ENCODE peak calls at places on chromosomes 11 and 22, in four cellular contexts. One of them, this sample, is unnamed. For H3K27me3, the result is how much of the 10 kb centered on the place peaks cover.

GRCh38 chr11:33893711-33894401 is 2.0 kb upstream of the LMO2 start:
- DNase-seq in neural progenitor cell: no peak
- DNase-seq in pancreas: no peak
- DNase-seq in BE2C: no peak
- DNase-seq in this sample: no peak

GRCh38 chr11:69541501-69542313 is 60.2 kb downstream of the LINC01488 start:
- DNase-seq in BE2C: no peak
- DNase-seq in neural progenitor cell: no peak
- DNase-seq in pancreas: peak
- DNase-seq in this sample: no peak

GRCh38 chr11:85941380-85941973 is 86.3 kb downstream of the CCDC83 start:
- DNase-seq in neural progenitor cell: peak
- DNase-seq in pancreas: peak
- DNase-seq in BE2C: peak
- DNase-seq in this sample: peak

GRCh38 chr11:112364962-112365481 is 104.4 kb upstream of the PLET1 start:
- DNase-seq in neural progenitor cell: no peak
- DNase-seq in BE2C: peak
- DNase-seq in pancreas: no peak
- DNase-seq in this sample: no peak

GRCh38 chr22:46165975-46166374 is 15.6 kb downstream of the PPARA start:
- DNase-seq in neural progenitor cell: no peak
- DNase-seq in BE2C: no peak
- DNase-seq in pancreas: no peak
- DNase-seq in this sample: no peak

GRCh38 chr22:49825944-49826602 is 1.6 kb downstream of the BRD1 start:
- DNase-seq in pancreas: no peak
- DNase-seq in BE2C: no peak
- DNase-seq in neural progenitor cell: no peak
- DNase-seq in this sample: no peak

GRCh38 chr11:118572914-118573550 is 823 bp downstream of the ARCN1 start:
- DNase-seq in neural progenitor cell: peak
- DNase-seq in pancreas: no peak
- DNase-seq in BE2C: no peak
- DNase-seq in this sample: no peak

GRCh38 chr11:119728226-119728626 is 774 bp downstream of the NECTIN1 start:
- DNase-seq in neural progenitor cell: peak
- DNase-seq in pancreas: peak
- DNase-seq in BE2C: no peak
- DNase-seq in this sample: no peak

GRCh38 chr11:116782728-116783127 is 5.1 kb downstream of the ZPR1 start:
- DNase-seq in BE2C: no peak
- DNase-seq in neural progenitor cell: no peak
- DNase-seq in pancreas: no peak
- DNase-seq in this sample: no peak

GRCh38 chr22:28497188-28497587 is 182.5 kb downstream of the TTC28 start:
- DNase-seq in pancreas: no peak
- DNase-seq in neural progenitor cell: no peak
- DNase-seq in BE2C: no peak
- DNase-seq in this sample: no peak

GRCh38 chr22:39821008-39821407 is 72.6 kb downstream of the ENTHD1 start:
- DNase-seq in neural progenitor cell: no peak
- DNase-seq in pancreas: no peak
- DNase-seq in BE2C: no peak
- DNase-seq in this sample: no peak

GRCh38 chr11:25211635-25212251 is 714.9 kb downstream of the LUZP2 start:
- DNase-seq in pancreas: no peak
- DNase-seq in BE2C: no peak
- DNase-seq in neural progenitor cell: no peak
- DNase-seq in this sample: no peak

GRCh38 chr11:84969103-84969502 is 658.0 kb downstream of the DLG2 start:
- DNase-seq in BE2C: no peak
- DNase-seq in pancreas: no peak
- DNase-seq in neural progenitor cell: peak
- DNase-seq in this sample: no peak

GRCh38 chr11:5136246-5136645 is 1.9 kb downstream of the OR52A5 start:
- DNase-seq in pancreas: no peak
- DNase-seq in BE2C: no peak
- DNase-seq in neural progenitor cell: no peak
- DNase-seq in this sample: no peak

GRCh38 chr11:46682773-46683752 is 17.4 kb downstream of the ARHGAP1 start:
- DNase-seq in neural progenitor cell: no peak
- DNase-seq in pancreas: no peak
- DNase-seq in BE2C: no peak
- DNase-seq in this sample: no peak

GRCh38 chr11:46684364-46684763 is 16.1 kb downstream of the ARHGAP1 start:
- DNase-seq in neural progenitor cell: no peak
- DNase-seq in BE2C: no peak
- DNase-seq in pancreas: no peak
- DNase-seq in this sample: no peak

GRCh38 chr11:46692450-46692849 is 8.0 kb downstream of the ARHGAP1 start:
- DNase-seq in neural progenitor cell: no peak
- DNase-seq in BE2C: no peak
- DNase-seq in pancreas: no peak
- DNase-seq in this sample: no peak

GRCh38 chr11:46690702-46691101 is 9.7 kb downstream of the ARHGAP1 start:
- DNase-seq in BE2C: no peak
- DNase-seq in pancreas: no peak
- DNase-seq in neural progenitor cell: no peak
- DNase-seq in this sample: no peak

DNA sequence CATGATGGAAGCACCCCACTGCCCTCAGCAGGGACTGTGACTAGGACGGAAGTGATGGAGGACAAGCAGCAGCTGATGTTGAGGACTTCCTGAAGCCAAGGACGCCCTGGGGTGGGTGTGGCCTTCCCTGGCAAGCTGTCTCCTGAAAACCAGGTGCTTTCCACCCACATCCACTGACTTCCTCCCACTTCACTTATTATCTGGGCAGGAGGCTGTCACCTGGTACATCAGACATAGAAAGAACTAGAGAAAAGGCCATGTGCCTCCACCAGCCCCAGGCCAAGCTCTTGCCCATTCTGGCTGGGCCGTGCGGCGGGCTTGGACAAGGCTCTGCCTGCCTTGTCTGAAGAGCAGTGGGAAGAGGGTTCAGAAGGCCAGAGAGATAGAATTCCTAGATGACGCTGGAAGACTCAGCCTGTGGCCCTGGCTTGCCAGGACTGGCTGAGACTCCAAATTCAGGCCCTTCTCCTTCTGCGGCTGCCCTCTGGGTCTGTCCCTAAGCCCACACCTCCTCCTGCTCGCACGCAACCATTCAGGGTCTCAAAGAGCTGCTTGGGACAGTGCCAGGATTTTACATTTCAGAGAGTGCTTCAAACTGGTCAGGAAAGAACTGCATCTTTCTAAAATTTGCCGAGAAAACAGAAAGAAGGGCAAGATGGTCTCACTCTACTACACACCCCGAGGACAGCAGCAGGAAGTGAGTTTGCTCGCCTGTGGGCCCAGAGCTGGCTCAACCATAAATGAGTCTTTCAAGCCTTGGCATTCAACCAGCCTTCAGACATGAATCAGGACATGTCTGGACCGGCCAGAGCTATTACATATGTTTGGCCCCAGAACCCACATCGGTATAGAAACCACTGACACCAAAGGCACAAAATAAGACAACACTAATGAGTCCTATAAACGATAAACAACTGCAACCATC is 13.3 kb downstream of the ARHGAP1 start:
- DNase-seq in pancreas: no peak
- DNase-seq in neural progenitor cell: no peak
- DNase-seq in BE2C: no peak
- DNase-seq in this sample: no peak
- H3K4me3 ChIP-seq in pancreas: no peak
- H3K4me3 ChIP-seq in neural progenitor cell: no peak
- H3K4me3 ChIP-seq in BE2C: no peak
- H3K4me3 ChIP-seq in this sample: no peak

GRCh38 chr11:44470849-44471248 is 94.6 kb upstream of the CD82 start:
- DNase-seq in pancreas: no peak
- DNase-seq in BE2C: no peak
- DNase-seq in neural progenitor cell: peak
- DNase-seq in this sample: no peak
- H3K27me3 ChIP-seq in pancreas: under half
- H3K27me3 ChIP-seq in BE2C: under half
- H3K27me3 ChIP-seq in neural progenitor cell: under half
- H3K27me3 ChIP-seq in this sample: under half

DNA sequence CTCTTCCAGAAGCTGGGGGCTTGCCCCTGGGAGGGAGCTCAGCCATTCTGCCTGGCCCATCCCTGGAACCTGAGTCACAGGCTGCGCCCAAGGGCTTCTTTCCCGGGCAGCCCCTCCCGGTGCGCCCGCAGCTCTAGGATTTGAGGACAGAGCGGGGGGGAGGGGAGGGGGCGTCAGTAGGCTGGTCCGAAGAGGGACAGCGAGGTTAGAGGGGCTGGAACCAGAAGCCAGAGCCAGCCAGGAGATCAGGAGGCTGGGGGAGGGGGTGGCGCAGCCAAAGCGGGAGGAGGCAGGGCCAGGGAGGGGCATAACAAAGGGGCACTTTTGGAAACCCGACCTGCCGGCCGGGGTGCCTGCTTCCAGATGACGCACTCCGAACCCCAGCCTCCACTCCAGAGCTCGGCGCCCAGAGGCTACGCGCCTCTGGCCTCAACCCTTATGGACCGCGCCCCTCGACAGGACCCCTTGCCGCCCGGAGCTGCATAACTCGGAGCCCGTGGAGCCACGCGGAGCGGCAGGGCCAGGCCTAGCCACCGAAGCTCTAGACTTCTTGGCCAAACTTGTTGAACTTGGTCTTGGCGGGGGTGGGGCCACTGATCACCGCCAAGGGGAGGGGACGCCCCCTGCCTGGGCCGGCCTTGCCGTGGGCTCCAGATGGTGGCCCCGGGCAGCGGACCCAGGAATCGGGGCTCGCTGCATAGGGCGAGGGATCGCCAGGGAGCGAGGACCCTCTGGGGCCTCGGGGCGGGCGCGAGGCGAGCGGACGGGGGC is 744 bp downstream of the PACSIN3 start:
- DNase-seq in BE2C: no peak
- DNase-seq in neural progenitor cell: peak
- DNase-seq in pancreas: peak
- DNase-seq in this sample: no peak
- TF ChIP-seq CTCF in BE2C: no peak
- TF ChIP-seq CTCF in neural progenitor cell: no peak
- TF ChIP-seq CTCF in pancreas: no peak
- TF ChIP-seq CTCF in this sample: no peak

DNA sequence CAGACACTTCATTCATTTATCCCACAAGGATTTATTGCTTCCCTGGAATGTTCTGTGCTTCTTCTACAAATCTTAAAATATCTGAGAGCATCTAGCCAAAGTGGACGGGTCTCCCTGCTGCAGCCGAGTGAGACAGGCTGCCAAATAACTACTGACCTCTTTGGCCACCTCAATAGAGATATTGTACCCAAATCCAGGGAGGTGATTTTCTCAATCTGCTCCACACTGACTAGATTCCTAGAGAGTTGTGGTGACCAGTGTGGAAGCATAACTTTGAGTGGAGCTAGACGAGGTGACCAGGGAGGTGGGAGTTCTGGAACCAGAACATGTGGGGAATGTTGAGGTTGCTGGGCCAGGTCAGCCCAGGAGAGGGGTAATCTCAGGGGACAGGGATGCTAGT is 77.5 kb downstream of the THAP12 start:
- DNase-seq in neural progenitor cell: no peak
- DNase-seq in pancreas: no peak
- DNase-seq in BE2C: no peak
- DNase-seq in this sample: no peak
- H3K4me3 ChIP-seq in neural progenitor cell: no peak
- H3K4me3 ChIP-seq in pancreas: no peak
- H3K4me3 ChIP-seq in BE2C: no peak
- H3K4me3 ChIP-seq in this sample: no peak

GRCh38 chr22:48782326-48782725 is 1045.3 kb downstream of the BRD1 start:
- DNase-seq in pancreas: no peak
- DNase-seq in BE2C: no peak
- DNase-seq in neural progenitor cell: no peak
- DNase-seq in this sample: no peak
- H3K27me3 ChIP-seq in pancreas: under half
- H3K27me3 ChIP-seq in BE2C: under half
- H3K27me3 ChIP-seq in neural progenitor cell: under half
- H3K27me3 ChIP-seq in this sample: under half